ENCODE peak calls at places on chromosomes 12 and 14, in seven cellular contexts. K, U, V, N, M, W and L are unnamed samples.

GRCh38 chr14:76564471-76565119 is 188.7 kb downstream of the ESRRB start:
- DNase-seq in V (no peak), U (no peak), K (peak; percentile 20), W (no peak), N (peak; percentile 24), M (no peak), L (no peak)

GRCh38 chr14:68627868-68628604 is 164.8 kb downstream of the ZFP36L1 start:
- DNase-seq in V (no peak), K (peak; percentile 88), N (peak; percentile 52), W (no peak), U (no peak), M (no peak), L (peak; percentile 28)

GRCh38 chr12:81245918-81246611 is 168.2 kb downstream of the ACSS3 start:
- DNase-seq in V (no peak), W (no peak), N (no peak), U (no peak), M (no peak), K (peak; percentile 27), L (no peak)

GRCh38 chr12:49941556-49942511 is 8.7 kb upstream of the AQP2 start:
- DNase-seq in N (no peak), K (no peak), U (no peak), M (no peak), V (no peak), W (no peak), L (no peak)

GRCh38 chr12:85865905-85866304 is 8.2 kb upstream of the NTS start:
- DNase-seq in U (no peak), W (peak; percentile 18), V (no peak), K (peak; percentile 46), M (no peak), N (no peak), L (no peak)

GRCh38 chr12:108090107-108090899 is 38.8 kb upstream of the WSCD2 start:
- DNase-seq in V (no peak), N (no peak), W (no peak), K (no peak), U (no peak), M (no peak), L (no peak)

GRCh38 chr14:76434220-76434619 is 58.3 kb downstream of the ESRRB start:
- DNase-seq in M (no peak), V (no peak), W (no peak), K (no peak), N (no peak), U (no peak), L (no peak)

GRCh38 chr12:46358791-46359666 is 13.5 kb downstream of the SLC38A2 start:
- DNase-seq in K (no peak), M (no peak), W (no peak), N (no peak), V (no peak), U (peak; percentile 20), L (no peak)

GRCh38 chr12:110022980-110023633 is 23.9 kb downstream of the ANKRD13A start:
- DNase-seq in M (no peak), W (peak; percentile 89), N (peak; percentile 21), V (no peak), K (peak; percentile 7), U (peak; percentile 74), L (no peak)

GRCh38 chr14:103522649-103523582 is at the start of gene CKB:
- DNase-seq in W (no peak), U (peak; percentile 57), K (peak; percentile 91), V (no peak), N (no peak), M (no peak), L (peak; percentile 65)

GRCh38 chr14:91419451-91419850 is 1.8 kb upstream of the CCDC88C start:
- DNase-seq in K (no peak), U (no peak), W (no peak), M (no peak), V (no peak), N (no peak), L (peak; percentile 3)

GRCh38 chr12:27896419-27896990 is 76.0 kb downstream of the PTHLH start:
- DNase-seq in W (no peak), V (no peak), N (peak; percentile 19), M (no peak), K (no peak), U (no peak), L (no peak)

GRCh38 chr12:46516933-46517578 is 144.5 kb upstream of the SLC38A2 start:
- DNase-seq in V (no peak), N (no peak), U (no peak), K (no peak), M (no peak), W (no peak), L (no peak)

GRCh38 chr12:129844662-129845061 is 59.2 kb downstream of the TMEM132D start:
- DNase-seq in U (no peak), V (no peak), N (no peak), K (no peak), M (no peak), W (peak; percentile 96), L (no peak)

GRCh38 chr12:58252914-58253313 is 311.5 kb downstream of the ATP23 start:
- DNase-seq in N (no peak), V (no peak), U (no peak), W (no peak), M (no peak), K (no peak), L (peak; percentile 21)

GRCh38 chr12:130764475-130765185 is 48.5 kb upstream of the RIMBP2 start:
- DNase-seq in N (peak; percentile 14), V (peak; percentile 15), K (no peak), M (no peak), U (peak; percentile 53), W (peak; percentile 49), L (peak; percentile 40)

GRCh38 chr12:19084547-19084946 is 45.0 kb upstream of the PLEKHA5 start:
- DNase-seq in U (no peak), M (no peak), V (no peak), N (no peak), K (no peak), W (no peak), L (no peak)

GRCh38 chr12:19080918-19081317 is 48.6 kb upstream of the PLEKHA5 start:
- DNase-seq in W (no peak), U (no peak), K (no peak), N (no peak), V (no peak), M (no peak), L (no peak)

GRCh38 chr12:19085090-19085489 is 44.4 kb upstream of the PLEKHA5 start:
- DNase-seq in W (no peak), M (no peak), U (no peak), N (peak; percentile 51), K (no peak), V (no peak), L (no peak)

DNA sequence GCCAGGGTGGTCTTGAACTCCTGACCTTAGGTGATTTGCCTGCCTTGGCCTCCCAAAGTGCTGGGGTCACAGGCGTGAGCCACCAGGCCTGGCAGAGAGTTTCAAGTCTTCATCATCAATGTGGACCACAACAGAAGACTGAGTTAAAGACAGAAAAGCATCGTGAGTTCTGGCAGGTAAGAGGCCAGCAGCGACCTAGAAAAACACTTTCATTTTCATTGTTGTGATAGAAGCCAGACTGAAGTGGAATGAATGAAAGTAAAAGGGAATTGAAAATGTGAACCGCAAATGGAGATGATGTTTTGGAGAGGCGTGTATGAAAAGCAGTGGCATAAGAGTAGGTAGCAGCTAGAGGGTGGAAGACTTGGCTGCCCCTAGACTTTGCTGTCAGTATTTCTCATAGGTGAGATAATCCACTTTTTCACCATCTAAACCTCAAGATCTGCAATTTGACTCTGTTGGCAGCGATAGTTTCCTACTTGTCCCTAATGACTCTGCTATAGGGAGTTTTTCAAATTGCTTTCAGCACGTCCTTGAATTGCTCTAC is 47.1 kb upstream of the PLEKHA5 start:
- DNase-seq in W (no peak), N (no peak), V (no peak), U (no peak), M (no peak), K (no peak), L (no peak)
- H3K4me2 ChIP-seq in W (no peak overlapping the region), N (no peak overlapping the region), V (no peak overlapping the region), U (no peak overlapping the region), M (peak overlapping the region; percentile 19), K (no peak overlapping the region), L (no peak overlapping the region)

GRCh38 chr12:126112849-126113248 is 1047.6 kb downstream of the AACS start:
- DNase-seq in K (no peak), M (no peak), U (no peak), W (no peak), V (no peak), N (no peak), L (no peak)
- H3K9ac ChIP-seq in K (no peak overlapping the region), M (no peak overlapping the region), U (no peak overlapping the region), W (no peak overlapping the region), V (no peak overlapping the region), N (no peak overlapping the region), L (no peak overlapping the region)

DNA sequence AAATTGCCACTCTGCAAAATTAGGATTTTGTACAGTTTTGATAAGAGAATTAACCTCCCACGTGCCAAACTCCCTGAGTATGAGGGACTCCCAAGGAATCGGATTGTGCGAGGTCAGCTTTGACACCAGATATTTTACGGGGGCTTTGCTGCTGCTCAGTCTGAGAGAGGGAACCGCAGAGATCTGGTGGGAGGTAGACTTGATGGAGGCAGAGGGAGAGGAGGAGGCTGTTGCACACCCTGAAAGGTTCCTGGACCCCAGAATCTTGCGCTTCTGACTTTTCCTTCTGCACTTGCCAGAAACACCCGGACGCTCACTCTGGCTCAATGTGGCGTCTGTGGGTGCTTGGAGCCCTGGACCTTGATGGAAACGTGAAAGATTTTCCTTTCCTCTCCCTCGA is 83.9 kb downstream of the PAPOLA start:
- DNase-seq in W (no peak), M (no peak), N (no peak), U (no peak), V (no peak), K (no peak), L (no peak)
- H3K4me2 ChIP-seq in W (no peak overlapping the region), M (no peak overlapping the region), N (no peak overlapping the region), U (no peak overlapping the region), V (no peak overlapping the region), K (no peak overlapping the region), L (no peak overlapping the region)

GRCh38 chr12:1994429-1995143 is 9.7 kb downstream of the DCP1B start:
- DNase-seq in M (no peak), U (no peak), K (no peak), V (no peak), W (no peak), N (no peak), L (no peak)
- H3K9ac ChIP-seq in M (peak overlapping the region; percentile 20), U (no peak overlapping the region), K (no peak overlapping the region), V (no peak overlapping the region), W (no peak overlapping the region), N (no peak overlapping the region), L (no peak overlapping the region)

GRCh38 chr12:95554532-95555071 is 3.3 kb upstream of the USP44 start:
- DNase-seq in M (no peak), W (no peak), K (no peak), V (no peak), U (no peak), N (no peak), L (peak; percentile 12)
- H3K4me2 ChIP-seq in M (no peak overlapping the region), W (no peak overlapping the region), K (no peak overlapping the region), V (no peak overlapping the region), U (no peak overlapping the region), N (no peak overlapping the region), L (no peak overlapping the region)